ENCODE peak calls at places on chromosomes 12 and 14, in eight cellular contexts. One of them, this sample, is unnamed.
A peak's percentile ranks its signal among the peaks of the same experiment; 100 is the strongest.

GRCh38 chr12:106651552-106651951 is 68.7 kb downstream of the RFX4 start:
- DNase-seq in MM.1S: no peak
- DNase-seq in CD8-positive, alpha-beta memory T cell: no peak
- DNase-seq in IMR-90: no peak
- DNase-seq in tibial artery: no peak
- DNase-seq in stomach: no peak
- DNase-seq in neural progenitor cell: no peak
- DNase-seq in CD4-positive, CD25-positive, alpha-beta regulatory T cell: no peak
- DNase-seq in this sample: no peak

GRCh38 chr14:64217318-64217717 is 76.9 kb downstream of the ESR2 start:
- DNase-seq in MM.1S: peak; percentile 44
- DNase-seq in CD8-positive, alpha-beta memory T cell: no peak
- DNase-seq in IMR-90: no peak
- DNase-seq in tibial artery: no peak
- DNase-seq in stomach: no peak
- DNase-seq in neural progenitor cell: no peak
- DNase-seq in CD4-positive, CD25-positive, alpha-beta regulatory T cell: no peak
- DNase-seq in this sample: no peak

GRCh38 chr12:54393350-54393655 is 8.8 kb upstream of the ZNF385A start:
- DNase-seq in MM.1S: no peak
- DNase-seq in CD8-positive, alpha-beta memory T cell: no peak
- DNase-seq in IMR-90: no peak
- DNase-seq in tibial artery: no peak
- DNase-seq in stomach: no peak
- DNase-seq in neural progenitor cell: peak; percentile 52
- DNase-seq in CD4-positive, CD25-positive, alpha-beta regulatory T cell: no peak
- DNase-seq in this sample: no peak

GRCh38 chr14:31060253-31060875 is 34.2 kb upstream of the STRN3 start:
- DNase-seq in MM.1S: no peak
- DNase-seq in CD8-positive, alpha-beta memory T cell: no peak
- DNase-seq in IMR-90: no peak
- DNase-seq in tibial artery: no peak
- DNase-seq in stomach: no peak
- DNase-seq in neural progenitor cell: peak; percentile 62
- DNase-seq in CD4-positive, CD25-positive, alpha-beta regulatory T cell: no peak
- DNase-seq in this sample: no peak

GRCh38 chr14:73441286-73441685 is 17.1 kb downstream of the NUMB start:
- DNase-seq in MM.1S: no peak
- DNase-seq in CD8-positive, alpha-beta memory T cell: no peak
- DNase-seq in IMR-90: no peak
- DNase-seq in tibial artery: no peak
- DNase-seq in stomach: no peak
- DNase-seq in neural progenitor cell: no peak
- DNase-seq in CD4-positive, CD25-positive, alpha-beta regulatory T cell: no peak
- DNase-seq in this sample: no peak

GRCh38 chr12:19220861-19221466 is 91.4 kb downstream of the PLEKHA5 start:
- DNase-seq in MM.1S: no peak
- DNase-seq in CD8-positive, alpha-beta memory T cell: no peak
- DNase-seq in IMR-90: peak; percentile 89
- DNase-seq in tibial artery: no peak
- DNase-seq in stomach: no peak
- DNase-seq in neural progenitor cell: no peak
- DNase-seq in CD4-positive, CD25-positive, alpha-beta regulatory T cell: no peak
- DNase-seq in this sample: no peak

GRCh38 chr12:51863363-51863920 is 14.9 kb upstream of the FIGNL2 start:
- DNase-seq in MM.1S: no peak
- DNase-seq in CD8-positive, alpha-beta memory T cell: peak; percentile 42
- DNase-seq in IMR-90: no peak
- DNase-seq in tibial artery: no peak
- DNase-seq in stomach: no peak
- DNase-seq in neural progenitor cell: peak; percentile 78
- DNase-seq in CD4-positive, CD25-positive, alpha-beta regulatory T cell: no peak
- DNase-seq in this sample: no peak

GRCh38 chr12:71440393-71441349 is 1.1 kb downstream of the LGR5 start:
- DNase-seq in MM.1S: no peak
- DNase-seq in CD8-positive, alpha-beta memory T cell: no peak
- DNase-seq in IMR-90: no peak
- DNase-seq in tibial artery: no peak
- DNase-seq in stomach: peak; percentile 62
- DNase-seq in neural progenitor cell: peak; percentile 61
- DNase-seq in CD4-positive, CD25-positive, alpha-beta regulatory T cell: no peak
- DNase-seq in this sample: no peak

GRCh38 chr12:45598761-45599160 is 130.7 kb upstream of the ARID2 start:
- DNase-seq in MM.1S: no peak
- DNase-seq in CD8-positive, alpha-beta memory T cell: no peak
- DNase-seq in IMR-90: no peak
- DNase-seq in tibial artery: no peak
- DNase-seq in stomach: no peak
- DNase-seq in neural progenitor cell: no peak
- DNase-seq in CD4-positive, CD25-positive, alpha-beta regulatory T cell: no peak
- DNase-seq in this sample: no peak

GRCh38 chr12:21434704-21435103 is 2.8 kb upstream of the PYROXD1 start:
- DNase-seq in MM.1S: no peak
- DNase-seq in CD8-positive, alpha-beta memory T cell: no peak
- DNase-seq in IMR-90: no peak
- DNase-seq in tibial artery: no peak
- DNase-seq in stomach: no peak
- DNase-seq in neural progenitor cell: no peak
- DNase-seq in CD4-positive, CD25-positive, alpha-beta regulatory T cell: no peak
- DNase-seq in this sample: no peak

GRCh38 chr12:97637770-97638169 is 175.2 kb downstream of the RMST start:
- DNase-seq in MM.1S: no peak
- DNase-seq in CD8-positive, alpha-beta memory T cell: no peak
- DNase-seq in IMR-90: no peak
- DNase-seq in tibial artery: no peak
- DNase-seq in stomach: no peak
- DNase-seq in neural progenitor cell: peak; percentile 88
- DNase-seq in CD4-positive, CD25-positive, alpha-beta regulatory T cell: no peak
- DNase-seq in this sample: no peak

GRCh38 chr12:46677749-46678148 is 148.0 kb downstream of the SLC38A4 start:
- DNase-seq in MM.1S: no peak
- DNase-seq in CD8-positive, alpha-beta memory T cell: no peak
- DNase-seq in IMR-90: peak; percentile 55
- DNase-seq in tibial artery: no peak
- DNase-seq in stomach: no peak
- DNase-seq in neural progenitor cell: no peak
- DNase-seq in CD4-positive, CD25-positive, alpha-beta regulatory T cell: peak; percentile 33
- DNase-seq in this sample: peak; percentile 26

GRCh38 chr12:95975491-95975890 is 20.7 kb downstream of the HAL start:
- DNase-seq in MM.1S: no peak
- DNase-seq in CD8-positive, alpha-beta memory T cell: no peak
- DNase-seq in IMR-90: no peak
- DNase-seq in tibial artery: no peak
- DNase-seq in stomach: no peak
- DNase-seq in neural progenitor cell: no peak
- DNase-seq in CD4-positive, CD25-positive, alpha-beta regulatory T cell: no peak
- DNase-seq in this sample: peak; percentile 59

GRCh38 chr14:34365309-34365915 is 96.6 kb downstream of the SPTSSA start:
- DNase-seq in MM.1S: no peak
- DNase-seq in CD8-positive, alpha-beta memory T cell: no peak
- DNase-seq in IMR-90: peak; percentile 13
- DNase-seq in tibial artery: no peak
- DNase-seq in stomach: no peak
- DNase-seq in neural progenitor cell: peak; percentile 11
- DNase-seq in CD4-positive, CD25-positive, alpha-beta regulatory T cell: no peak
- DNase-seq in this sample: no peak

GRCh38 chr14:104471114-104471513 is 108.5 kb upstream of the C14orf180 start:
- DNase-seq in MM.1S: no peak
- DNase-seq in CD8-positive, alpha-beta memory T cell: no peak
- DNase-seq in IMR-90: no peak
- DNase-seq in tibial artery: no peak
- DNase-seq in stomach: no peak
- DNase-seq in neural progenitor cell: no peak
- DNase-seq in CD4-positive, CD25-positive, alpha-beta regulatory T cell: no peak
- DNase-seq in this sample: no peak

GRCh38 chr14:68664225-68664681 is 128.6 kb downstream of the ZFP36L1 start:
- DNase-seq in MM.1S: no peak
- DNase-seq in CD8-positive, alpha-beta memory T cell: no peak
- DNase-seq in IMR-90: peak; percentile 12
- DNase-seq in tibial artery: no peak
- DNase-seq in stomach: no peak
- DNase-seq in neural progenitor cell: no peak
- DNase-seq in CD4-positive, CD25-positive, alpha-beta regulatory T cell: peak; percentile 76
- DNase-seq in this sample: no peak

DNA sequence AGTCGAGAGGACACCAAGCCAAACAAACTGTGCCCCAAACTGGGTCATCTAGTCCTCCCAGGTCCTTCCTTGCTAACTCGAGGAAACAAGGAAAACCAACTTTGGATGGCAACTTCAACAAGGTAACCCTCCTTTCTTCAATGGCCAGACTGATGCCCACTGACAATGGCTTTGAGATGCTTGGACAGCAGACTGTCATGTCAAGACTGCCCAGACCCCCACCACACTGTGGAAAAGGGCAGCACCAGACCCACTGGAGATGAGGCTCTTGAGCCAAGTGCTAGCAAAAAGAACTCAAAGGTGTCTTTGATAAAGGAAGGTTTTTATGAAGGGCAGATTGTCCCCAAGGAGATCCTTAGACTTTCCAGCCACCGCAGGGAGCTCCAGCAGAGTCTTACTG is 9.0 kb upstream of the CDH24 start:
- DNase-seq in MM.1S: no peak
- DNase-seq in CD8-positive, alpha-beta memory T cell: no peak
- DNase-seq in IMR-90: no peak
- DNase-seq in tibial artery: no peak
- DNase-seq in stomach: no peak
- DNase-seq in neural progenitor cell: no peak
- DNase-seq in CD4-positive, CD25-positive, alpha-beta regulatory T cell: no peak
- DNase-seq in this sample: no peak
- H3K36me3 ChIP-seq in MM.1S: no peaks in the 10 kb centered on the region
- H3K36me3 ChIP-seq in CD8-positive, alpha-beta memory T cell: peaks cover 57% of the 10 kb centered on the region
- H3K36me3 ChIP-seq in IMR-90: peaks cover 60% of the 10 kb centered on the region
- H3K36me3 ChIP-seq in tibial artery: peaks cover 66% of the 10 kb centered on the region
- H3K36me3 ChIP-seq in stomach: peaks cover 85% of the 10 kb centered on the region
- H3K36me3 ChIP-seq in neural progenitor cell: peaks cover 41% of the 10 kb centered on the region
- H3K36me3 ChIP-seq in CD4-positive, CD25-positive, alpha-beta regulatory T cell: peaks cover 65% of the 10 kb centered on the region
- H3K36me3 ChIP-seq in this sample: peaks cover 91% of the 10 kb centered on the region

GRCh38 chr12:40561395-40561966 is 130.8 kb upstream of the CNTN1 start:
- DNase-seq in MM.1S: peak; percentile 68
- DNase-seq in CD8-positive, alpha-beta memory T cell: no peak
- DNase-seq in IMR-90: no peak
- DNase-seq in tibial artery: no peak
- DNase-seq in stomach: no peak
- DNase-seq in neural progenitor cell: no peak
- DNase-seq in CD4-positive, CD25-positive, alpha-beta regulatory T cell: no peak
- DNase-seq in this sample: no peak
- H3K27ac ChIP-seq in MM.1S: peak overlapping the region; percentile 79
- H3K27ac ChIP-seq in CD8-positive, alpha-beta memory T cell: no peak overlapping the region
- H3K27ac ChIP-seq in IMR-90: no peak overlapping the region
- H3K27ac ChIP-seq in tibial artery: no peak overlapping the region
- H3K27ac ChIP-seq in stomach: no peak overlapping the region
- H3K27ac ChIP-seq in neural progenitor cell: no peak overlapping the region
- H3K27ac ChIP-seq in CD4-positive, CD25-positive, alpha-beta regulatory T cell: no peak overlapping the region
- H3K27ac ChIP-seq in this sample: no peak overlapping the region

GRCh38 chr14:95413289-95414215 is 93.8 kb upstream of the CLMN start:
- DNase-seq in MM.1S: no peak
- DNase-seq in CD8-positive, alpha-beta memory T cell: no peak
- DNase-seq in IMR-90: peak; percentile 10
- DNase-seq in tibial artery: peak; percentile 12
- DNase-seq in stomach: no peak
- DNase-seq in neural progenitor cell: no peak
- DNase-seq in CD4-positive, CD25-positive, alpha-beta regulatory T cell: no peak
- DNase-seq in this sample: no peak

GRCh38 chr14:95418858-95419257 is 97.6 kb downstream of the SYNE3 start:
- DNase-seq in MM.1S: no peak
- DNase-seq in CD8-positive, alpha-beta memory T cell: no peak
- DNase-seq in IMR-90: no peak
- DNase-seq in tibial artery: no peak
- DNase-seq in stomach: no peak
- DNase-seq in neural progenitor cell: no peak
- DNase-seq in CD4-positive, CD25-positive, alpha-beta regulatory T cell: no peak
- DNase-seq in this sample: no peak

GRCh38 chr14:95419569-95419968 is 96.9 kb downstream of the SYNE3 start:
- DNase-seq in MM.1S: no peak
- DNase-seq in CD8-positive, alpha-beta memory T cell: no peak
- DNase-seq in IMR-90: no peak
- DNase-seq in tibial artery: no peak
- DNase-seq in stomach: no peak
- DNase-seq in neural progenitor cell: no peak
- DNase-seq in CD4-positive, CD25-positive, alpha-beta regulatory T cell: no peak
- DNase-seq in this sample: no peak

GRCh38 chr14:95415993-95416392 is 96.3 kb upstream of the CLMN start:
- DNase-seq in MM.1S: no peak
- DNase-seq in CD8-positive, alpha-beta memory T cell: no peak
- DNase-seq in IMR-90: no peak
- DNase-seq in tibial artery: no peak
- DNase-seq in stomach: no peak
- DNase-seq in neural progenitor cell: no peak
- DNase-seq in CD4-positive, CD25-positive, alpha-beta regulatory T cell: no peak
- DNase-seq in this sample: no peak

DNA sequence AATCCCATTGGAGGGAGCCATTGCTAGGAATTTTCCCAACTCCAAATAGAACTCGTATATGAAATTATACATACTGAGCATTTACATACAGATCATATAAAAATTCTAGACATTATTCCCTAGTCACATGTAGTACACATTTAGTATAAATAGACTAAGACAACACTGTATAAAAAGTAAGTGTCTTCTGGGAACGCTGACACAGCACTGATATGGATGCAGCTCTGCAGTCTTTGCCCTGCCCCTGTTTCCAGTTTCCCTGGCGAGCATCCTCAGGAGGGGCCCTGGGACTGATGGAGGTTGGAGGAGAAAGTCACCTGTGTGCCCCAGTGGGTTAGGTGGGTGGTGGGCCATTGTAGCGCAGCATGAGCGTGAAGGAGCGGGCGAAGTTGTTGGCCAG is 97.8 kb upstream of the CLMN start:
- DNase-seq in MM.1S: no peak
- DNase-seq in CD8-positive, alpha-beta memory T cell: no peak
- DNase-seq in IMR-90: no peak
- DNase-seq in tibial artery: no peak
- DNase-seq in stomach: no peak
- DNase-seq in neural progenitor cell: no peak
- DNase-seq in CD4-positive, CD25-positive, alpha-beta regulatory T cell: no peak
- DNase-seq in this sample: no peak
- H3K36me3 ChIP-seq in MM.1S: no peaks in the 10 kb centered on the region
- H3K36me3 ChIP-seq in CD8-positive, alpha-beta memory T cell: peaks cover 30% of the 10 kb centered on the region
- H3K36me3 ChIP-seq in IMR-90: peaks cover 4% of the 10 kb centered on the region
- H3K36me3 ChIP-seq in tibial artery: peaks cover 55% of the 10 kb centered on the region
- H3K36me3 ChIP-seq in stomach: peaks cover 48% of the 10 kb centered on the region
- H3K36me3 ChIP-seq in neural progenitor cell: no peaks in the 10 kb centered on the region
- H3K36me3 ChIP-seq in CD4-positive, CD25-positive, alpha-beta regulatory T cell: peaks cover 56% of the 10 kb centered on the region
- H3K36me3 ChIP-seq in this sample: peaks cover 4% of the 10 kb centered on the region

GRCh38 chr12:31525496-31526157 is 65.3 kb downstream of the DENND5B start:
- DNase-seq in MM.1S: no peak
- DNase-seq in CD8-positive, alpha-beta memory T cell: no peak
- DNase-seq in IMR-90: no peak
- DNase-seq in tibial artery: no peak
- DNase-seq in stomach: no peak
- DNase-seq in neural progenitor cell: no peak
- DNase-seq in CD4-positive, CD25-positive, alpha-beta regulatory T cell: no peak
- DNase-seq in this sample: no peak
- H3K27ac ChIP-seq in MM.1S: no peak overlapping the region
- H3K27ac ChIP-seq in CD8-positive, alpha-beta memory T cell: no peak overlapping the region
- H3K27ac ChIP-seq in IMR-90: no peak overlapping the region
- H3K27ac ChIP-seq in tibial artery: no peak overlapping the region
- H3K27ac ChIP-seq in stomach: no peak overlapping the region
- H3K27ac ChIP-seq in neural progenitor cell: no peak overlapping the region
- H3K27ac ChIP-seq in CD4-positive, CD25-positive, alpha-beta regulatory T cell: no peak overlapping the region
- H3K27ac ChIP-seq in this sample: no peak overlapping the region

This sample was measured in SJSA1.